ENCODE peak calls at places on chromosome 11, in four cellular contexts. F is NAMALWA, T is ovary, G is posterior vena cava. S is an unnamed sample.

GRCh38 chr11:124746621-124747243 is 5.3 kb downstream of the VSIG2 start:
- DNase-seq in F (peak), T (no peak), G (peak), S (peak)

GRCh38 chr11:1069740-1070139 is 4.9 kb upstream of the MUC2 start:
- DNase-seq in F (no peak), T (no peak), G (no peak), S (no peak)

GRCh38 chr11:76669901-76670474 is 559 bp downstream of the LRRC32 start:
- DNase-seq in F (peak), T (peak), G (peak), S (no peak)

GRCh38 chr11:115264278-115264677 is 239.9 kb downstream of the CADM1 start:
- DNase-seq in F (no peak), T (no peak), G (no peak), S (peak)

GRCh38 chr11:2466069-2466801 is 21.4 kb downstream of the KCNQ1 start:
- DNase-seq in F (no peak), T (no peak), G (peak), S (no peak)

GRCh38 chr11:27187075-27187847 is 146.6 kb downstream of the BBOX1 start:
- DNase-seq in F (no peak), T (no peak), G (no peak), S (no peak)

GRCh38 chr11:130831506-130832385 is 84.5 kb downstream of the SNX19 start:
- DNase-seq in F (no peak), T (no peak), G (no peak), S (peak)

GRCh38 chr11:47950396-47950795 is 30.0 kb upstream of the PTPRJ start:
- DNase-seq in F (peak), T (no peak), G (no peak), S (peak)

GRCh38 chr11:16669799-16670415 is 68.5 kb upstream of the C11orf58 start:
- DNase-seq in F (no peak), T (no peak), G (no peak), S (no peak)

GRCh38 chr11:6315811-6316425 is 4.4 kb downstream of the CAVIN3 start:
- DNase-seq in F (peak), T (peak), G (peak), S (peak)

GRCh38 chr11:105769627-105770026 is 159.8 kb downstream of the GRIA4 start:
- DNase-seq in F (no peak), T (no peak), G (no peak), S (no peak)

GRCh38 chr11:110079726-110080125 is 13.5 kb upstream of the ZC3H12C start:
- DNase-seq in F (no peak), T (no peak), G (no peak), S (no peak)

GRCh38 chr11:131694526-131695424 is 324.4 kb downstream of the NTM start:
- DNase-seq in F (peak), T (peak), G (peak), S (peak)

GRCh38 chr11:74694136-74694535 is 37.1 kb downstream of the CHRDL2 start:
- DNase-seq in F (no peak), T (no peak), G (no peak), S (no peak)

GRCh38 chr11:12731841-12732336 is 57.7 kb downstream of the TEAD1 start:
- DNase-seq in F (no peak), T (no peak), G (no peak), S (no peak)

GRCh38 chr11:58524232-58525036 is 16.5 kb upstream of the OR5B21 start:
- DNase-seq in F (peak), T (peak), G (peak), S (peak)

GRCh38 chr11:133082453-133082781 is 449.9 kb downstream of the OPCML start:
- DNase-seq in F (no peak), T (no peak), G (no peak), S (no peak)

GRCh38 chr11:41498726-41499125 is 39.3 kb upstream of the LRRC4C start:
- DNase-seq in F (peak), T (no peak), G (no peak), S (no peak)

S was measured in MM.1S.